ENCODE peak calls at places on chromosomes 3 and 15, in eight cellular contexts. F is sigmoid colon, O is GM12878, Q is A549, D is transverse colon, I is tibial nerve, K is stomach, Y is ovary. N is an unnamed sample.

GRCh38 chr15:63495780-63496179 is 8.6 kb upstream of the USP3 start:
- DNase-seq in F (no peak), O (no peak), Q (no peak), D (no peak), I (no peak), K (no peak), Y (no peak), N (no peak)

GRCh38 chr15:40307421-40308165 is at the start of gene PLCB2:
- DNase-seq in F (peak), O (peak), Q (peak), D (peak), I (no peak), K (no peak), Y (no peak), N (no peak)

GRCh38 chr3:177802151-177802900 is 605.0 kb upstream of the TBL1XR1 start:
- DNase-seq in F (no peak), O (no peak), Q (no peak), D (no peak), I (no peak), K (no peak), Y (no peak), N (no peak)

GRCh38 chr3:30426319-30426993 is 179.9 kb upstream of the TGFBR2 start:
- DNase-seq in F (peak), O (no peak), Q (no peak), D (peak), I (peak), K (no peak), Y (peak), N (peak)

GRCh38 chr3:159761377-159761776 is 227.3 kb upstream of the IL12A start:
- DNase-seq in F (peak), O (no peak), Q (no peak), D (peak), I (no peak), K (peak), Y (no peak), N (no peak)

GRCh38 chr3:13544293-13544831 is 4.6 kb upstream of the FBLN2 start:
- DNase-seq in F (no peak), O (no peak), Q (no peak), D (no peak), I (no peak), K (no peak), Y (no peak), N (no peak)

GRCh38 chr3:147185781-147186180 is 220.6 kb downstream of the ZIC4 start:
- DNase-seq in F (no peak), O (no peak), Q (no peak), D (no peak), I (no peak), K (no peak), Y (no peak), N (no peak)

GRCh38 chr3:103403191-103403590 is 968.4 kb downstream of the ZPLD1 start:
- DNase-seq in F (no peak), O (no peak), Q (no peak), D (no peak), I (no peak), K (no peak), Y (no peak), N (no peak)

GRCh38 chr3:33911525-33912322 is 113.3 kb downstream of the PDCD6IP start:
- DNase-seq in F (no peak), O (no peak), Q (no peak), D (no peak), I (no peak), K (no peak), Y (no peak), N (no peak)

GRCh38 chr15:36256258-36256825 is 323.1 kb upstream of the CDIN1 start:
- DNase-seq in F (no peak), O (no peak), Q (no peak), D (no peak), I (no peak), K (no peak), Y (no peak), N (no peak)

GRCh38 chr3:42730294-42730693 is 27.7 kb upstream of the HHATL start:
- DNase-seq in F (peak), O (no peak), Q (no peak), D (no peak), I (no peak), K (no peak), Y (no peak), N (no peak)

GRCh38 chr15:39939487-39940452 is 5.9 kb downstream of the EIF2AK4 start:
- DNase-seq in F (no peak), O (peak), Q (no peak), D (no peak), I (no peak), K (no peak), Y (no peak), N (no peak)

GRCh38 chr3:31165399-31165860 is 271.0 kb upstream of the GADL1 start:
- DNase-seq in F (no peak), O (no peak), Q (no peak), D (no peak), I (no peak), K (no peak), Y (no peak), N (no peak)

GRCh38 chr3:117589454-117589853 is 879.9 kb downstream of the TUSC7 start:
- DNase-seq in F (no peak), O (no peak), Q (no peak), D (no peak), I (no peak), K (no peak), Y (no peak), N (no peak)

GRCh38 chr15:77608774-77609173 is 23.9 kb downstream of the LINGO1 start:
- DNase-seq in F (no peak), O (no peak), Q (no peak), D (no peak), I (no peak), K (no peak), Y (no peak), N (no peak)

GRCh38 chr15:77610731-77611130 is 22.0 kb downstream of the LINGO1 start:
- DNase-seq in F (no peak), O (no peak), Q (no peak), D (no peak), I (no peak), K (no peak), Y (no peak), N (no peak)

GRCh38 chr15:77611767-77612166 is 20.9 kb downstream of the LINGO1 start:
- DNase-seq in F (no peak), O (no peak), Q (no peak), D (peak), I (no peak), K (no peak), Y (no peak), N (no peak)

GRCh38 chr15:77607894-77608261 is 24.8 kb downstream of the LINGO1 start:
- DNase-seq in F (no peak), O (no peak), Q (no peak), D (no peak), I (no peak), K (no peak), Y (no peak), N (no peak)

GRCh38 chr15:77609558-77609957 is 23.2 kb downstream of the LINGO1 start:
- DNase-seq in F (no peak), O (no peak), Q (no peak), D (no peak), I (no peak), K (no peak), Y (no peak), N (no peak)
- TF ChIP-seq EP300 in F (no peak), O (no peak), Q (no peak), D (no peak), I (no peak), K (no peak), Y (no peak), N (no peak)

GRCh38 chr3:195441971-195442572 is 748 bp downstream of the ACAP2 start:
- DNase-seq in F (peak), O (no peak), Q (peak), D (peak), I (peak), K (peak), Y (no peak), N (peak)

GRCh38 chr3:195442573-195443390 is at the start of gene ACAP2:
- DNase-seq in F (peak), O (peak), Q (peak), D (peak), I (peak), K (peak), Y (peak), N (peak)

GRCh38 chr3:195440379-195440778 is 2.4 kb downstream of the ACAP2 start:
- DNase-seq in F (no peak), O (no peak), Q (no peak), D (no peak), I (no peak), K (no peak), Y (no peak), N (no peak)

GRCh38 chr3:195441476-195441970 is 1.3 kb downstream of the ACAP2 start:
- DNase-seq in F (no peak), O (no peak), Q (peak), D (peak), I (no peak), K (no peak), Y (no peak), N (no peak)

GRCh38 chr3:195441051-195441450 is 1.8 kb downstream of the ACAP2 start:
- DNase-seq in F (no peak), O (no peak), Q (no peak), D (no peak), I (no peak), K (no peak), Y (no peak), N (no peak)
- TF ChIP-seq EP300 in F (no peak), O (no peak), Q (no peak), D (no peak), I (no peak), K (no peak), Y (no peak), N (no peak)

DNA sequence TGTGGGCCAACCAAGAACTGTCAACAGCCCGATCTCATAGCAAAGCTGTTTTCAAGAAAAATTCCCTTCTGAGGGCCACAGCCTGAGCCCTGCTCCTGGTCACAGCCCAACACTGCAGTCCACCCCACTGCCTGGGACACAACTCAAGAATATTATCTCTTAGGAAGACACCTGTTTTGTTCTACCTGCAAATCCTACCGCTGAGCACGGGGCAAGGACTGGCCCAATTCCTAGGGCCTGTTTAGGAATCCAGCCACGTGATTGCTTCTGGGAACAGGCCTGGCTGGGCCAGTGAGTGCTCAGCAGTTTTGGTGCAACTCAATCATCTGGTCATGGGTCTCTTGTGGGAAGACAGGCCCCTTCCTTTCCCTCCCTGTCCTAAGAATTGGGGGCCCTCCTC is 8.3 kb downstream of the ISLR2 start:
- DNase-seq in F (no peak), O (no peak), Q (no peak), D (no peak), I (no peak), K (no peak), Y (no peak), N (no peak)
- TF ChIP-seq EP300 in F (no peak), O (no peak), Q (no peak), D (no peak), I (no peak), K (no peak), Y (no peak), N (no peak)

DNA sequence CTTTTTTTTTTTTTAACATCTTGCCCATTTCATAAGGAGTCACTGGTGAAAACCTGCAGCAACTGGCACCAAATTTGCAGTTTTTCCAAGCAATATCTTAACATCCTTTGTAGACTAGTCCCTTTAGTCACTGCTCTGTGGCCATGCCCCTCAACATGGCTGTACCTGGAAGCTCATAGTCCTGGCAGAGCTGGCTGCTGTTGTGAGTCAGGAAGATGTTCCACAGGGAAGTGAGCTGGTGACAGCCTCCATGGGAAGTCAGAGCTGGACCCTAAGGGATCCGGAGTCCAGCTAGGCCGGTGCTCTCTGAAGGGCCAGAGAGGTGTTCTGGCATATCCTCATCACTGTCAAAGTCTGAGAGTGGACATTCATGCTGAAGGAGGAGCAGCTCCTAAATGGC is 99.3 kb upstream of the ZBED2 start:
- DNase-seq in F (no peak), O (no peak), Q (no peak), D (no peak), I (no peak), K (no peak), Y (no peak), N (no peak)
- TF ChIP-seq EP300 in F (no peak), O (no peak), Q (no peak), D (no peak), I (no peak), K (no peak), Y (no peak), N (no peak)

DNA sequence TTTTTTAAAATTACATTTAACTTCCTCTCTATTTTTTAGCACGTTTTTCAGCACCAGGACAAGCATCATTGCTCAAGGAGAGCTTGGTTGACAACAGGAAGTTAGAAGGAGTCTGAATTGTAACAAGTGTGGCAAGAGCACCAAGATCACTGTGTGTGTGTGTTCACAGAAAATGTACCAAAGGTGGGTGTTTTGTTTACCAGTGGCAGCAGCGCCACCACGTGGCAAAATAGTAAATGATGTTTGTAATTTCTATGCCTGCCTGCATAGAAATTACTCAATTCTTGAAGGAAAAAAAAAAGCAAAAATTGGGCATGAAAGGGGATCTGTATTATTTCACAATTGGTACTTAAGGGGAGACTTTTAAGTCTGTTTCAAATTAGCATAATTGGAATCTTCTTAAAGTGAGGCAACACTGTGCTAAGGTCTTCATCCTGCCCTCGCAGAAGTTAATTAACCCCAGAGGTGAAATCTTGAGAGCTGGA is 7.4 kb upstream of the U2SURP start:
- DNase-seq in F (no peak), O (no peak), Q (peak), D (peak), I (peak), K (peak), Y (peak), N (peak)
- TF ChIP-seq EP300 in F (no peak), O (no peak), Q (no peak), D (no peak), I (no peak), K (no peak), Y (no peak), N (no peak)

DNA sequence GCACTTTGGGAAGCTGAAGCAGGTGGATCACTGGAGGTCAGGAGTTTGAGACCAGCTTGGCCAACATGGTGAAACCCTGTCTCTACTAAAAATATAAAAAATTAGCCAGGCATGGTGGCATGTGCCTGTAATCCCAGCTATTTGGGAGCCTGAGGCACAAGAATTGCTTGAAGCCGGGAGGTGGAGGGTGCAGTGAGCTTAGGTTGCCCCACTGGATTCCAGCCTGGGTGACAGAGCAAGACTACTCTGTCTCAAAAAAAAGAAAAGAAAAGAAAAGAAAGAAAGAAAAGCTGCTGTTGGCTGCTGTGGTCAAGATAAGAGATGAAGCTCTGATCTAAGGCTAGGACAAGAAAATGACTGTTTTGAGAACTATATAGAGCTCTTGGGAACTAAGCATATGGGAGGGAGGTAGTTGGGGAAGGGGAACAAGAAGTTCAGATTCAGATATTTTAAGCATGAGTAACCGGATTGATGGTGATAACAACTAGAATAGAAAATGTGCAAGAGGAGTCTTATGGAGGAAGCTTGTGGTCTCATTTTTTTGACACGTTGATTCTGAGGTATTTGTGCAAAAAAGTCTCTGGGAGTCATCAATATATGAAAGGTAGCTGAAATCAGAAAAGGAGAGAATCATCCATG is 25.7 kb downstream of the DNAH12 start:
- DNase-seq in F (no peak), O (no peak), Q (no peak), D (no peak), I (no peak), K (no peak), Y (no peak), N (no peak)
- TF ChIP-seq EP300 in F (no peak), O (no peak), Q (no peak), D (no peak), I (no peak), K (no peak), Y (no peak), N (no peak)

GRCh38 chr3:160927620-160928019 is 171.6 kb downstream of the PPM1L start:
- DNase-seq in F (no peak), O (no peak), Q (no peak), D (no peak), I (no peak), K (no peak), Y (no peak), N (no peak)
- TF ChIP-seq EP300 in F (no peak), O (no peak), Q (no peak), D (no peak), I (no peak), K (no peak), Y (no peak), N (no peak)

GRCh38 chr3:111666041-111666735 is 71.0 kb upstream of the ZBED2 start:
- DNase-seq in F (no peak), O (no peak), Q (no peak), D (no peak), I (no peak), K (no peak), Y (no peak), N (no peak)
- TF ChIP-seq EP300 in F (no peak), O (no peak), Q (no peak), D (no peak), I (no peak), K (no peak), Y (no peak), N (no peak)

N was measured in suprapubic skin.